ENCODE peak calls at places on chromosome 1, in four cellular contexts. One of them, this sample, is unnamed.
A peak's percentile ranks its signal among the peaks of the same experiment; 100 is the strongest.

GRCh38 chr1:180358649-180359048 is 128.6 kb downstream of the LHX4 start:
- DNase-seq in GM10248: no peak
- DNase-seq in AG10803: peak; percentile 2
- DNase-seq in B cell: no peak
- DNase-seq in this sample: peak; percentile 51

GRCh38 chr1:211474426-211474825 is 17.5 kb downstream of the RD3 start:
- DNase-seq in GM10248: no peak
- DNase-seq in AG10803: no peak
- DNase-seq in B cell: no peak
- DNase-seq in this sample: peak; percentile 7

GRCh38 chr1:118588566-118588965 is 399.6 kb downstream of the TBX15 start:
- DNase-seq in GM10248: no peak
- DNase-seq in AG10803: no peak
- DNase-seq in B cell: no peak
- DNase-seq in this sample: no peak

GRCh38 chr1:17891205-17892110 is 136.3 kb downstream of the ACTL8 start:
- DNase-seq in GM10248: no peak
- DNase-seq in AG10803: no peak
- DNase-seq in B cell: no peak
- DNase-seq in this sample: no peak

GRCh38 chr1:34904236-34905097 is 25.0 kb downstream of the DLGAP3 start:
- DNase-seq in GM10248: no peak
- DNase-seq in AG10803: no peak
- DNase-seq in B cell: no peak
- DNase-seq in this sample: no peak

GRCh38 chr1:154386643-154387352 is 18.3 kb upstream of the IL6R start:
- DNase-seq in GM10248: no peak
- DNase-seq in AG10803: peak; percentile 13
- DNase-seq in B cell: no peak
- DNase-seq in this sample: no peak

GRCh38 chr1:167199656-167200055 is 21.0 kb upstream of the POU2F1 start:
- DNase-seq in GM10248: no peak
- DNase-seq in AG10803: no peak
- DNase-seq in B cell: no peak
- DNase-seq in this sample: no peak

GRCh38 chr1:208167229-208167869 is 76.8 kb downstream of the PLXNA2 start:
- DNase-seq in GM10248: no peak
- DNase-seq in AG10803: no peak
- DNase-seq in B cell: no peak
- DNase-seq in this sample: no peak

GRCh38 chr1:211613108-211613947 is 34.4 kb upstream of the SLC30A1 start:
- DNase-seq in GM10248: no peak
- DNase-seq in AG10803: peak; percentile 98
- DNase-seq in B cell: no peak
- DNase-seq in this sample: peak; percentile 96

GRCh38 chr1:245091818-245092637 is 62.8 kb upstream of the KIF26B start:
- DNase-seq in GM10248: no peak
- DNase-seq in AG10803: peak; percentile 95
- DNase-seq in B cell: no peak
- DNase-seq in this sample: peak; percentile 97

GRCh38 chr1:197127513-197127912 is 19.0 kb downstream of the ASPM start:
- DNase-seq in GM10248: no peak
- DNase-seq in AG10803: peak; percentile 87
- DNase-seq in B cell: no peak
- DNase-seq in this sample: peak; percentile 80

GRCh38 chr1:244173240-244173639 is 122.2 kb downstream of the ZBTB18 start:
- DNase-seq in GM10248: no peak
- DNase-seq in AG10803: no peak
- DNase-seq in B cell: no peak
- DNase-seq in this sample: no peak

GRCh38 chr1:61388586-61388985 is 306.2 kb downstream of the NFIA start:
- DNase-seq in GM10248: no peak
- DNase-seq in AG10803: peak; percentile 39
- DNase-seq in B cell: no peak
- DNase-seq in this sample: peak; percentile 83

GRCh38 chr1:110544753-110545152 is 25.8 kb upstream of the KCNA10 start:
- DNase-seq in GM10248: no peak
- DNase-seq in AG10803: no peak
- DNase-seq in B cell: no peak
- DNase-seq in this sample: no peak

GRCh38 chr1:209516771-209517471 is 66.6 kb upstream of the CAMK1G start:
- DNase-seq in GM10248: no peak
- DNase-seq in AG10803: no peak
- DNase-seq in B cell: no peak
- DNase-seq in this sample: no peak

GRCh38 chr1:202590975-202591411 is 119.3 kb downstream of the SYT2 start:
- DNase-seq in GM10248: no peak
- DNase-seq in AG10803: no peak
- DNase-seq in B cell: no peak
- DNase-seq in this sample: no peak

GRCh38 chr1:208475951-208476824 is 232.0 kb upstream of the PLXNA2 start:
- DNase-seq in GM10248: no peak
- DNase-seq in AG10803: peak; percentile 20
- DNase-seq in B cell: no peak
- DNase-seq in this sample: no peak

GRCh38 chr1:94901841-94902240 is 25.1 kb downstream of the CNN3 start:
- DNase-seq in GM10248: no peak
- DNase-seq in AG10803: peak; percentile 12
- DNase-seq in B cell: no peak
- DNase-seq in this sample: no peak

GRCh38 chr1:21868941-21869454 is 56.9 kb downstream of the LDLRAD2 start:
- DNase-seq in GM10248: no peak
- DNase-seq in AG10803: no peak
- DNase-seq in B cell: no peak
- DNase-seq in this sample: no peak

GRCh38 chr1:229874609-229875008 is 192.4 kb upstream of the GALNT2 start:
- DNase-seq in GM10248: no peak
- DNase-seq in AG10803: no peak
- DNase-seq in B cell: no peak
- DNase-seq in this sample: no peak

GRCh38 chr1:35573198-35573775 is at the start of gene TFAP2E:
- DNase-seq in GM10248: no peak
- DNase-seq in AG10803: no peak
- DNase-seq in B cell: peak; percentile 56
- DNase-seq in this sample: peak; percentile 27

GRCh38 chr1:117339866-117340357 is 27.3 kb upstream of the MAN1A2 start:
- DNase-seq in GM10248: no peak
- DNase-seq in AG10803: peak; percentile 26
- DNase-seq in B cell: no peak
- DNase-seq in this sample: peak; percentile 70

GRCh38 chr1:161399257-161399998 is 31.8 kb upstream of the CFAP126 start:
- DNase-seq in GM10248: peak; percentile 85
- DNase-seq in AG10803: peak; percentile 92
- DNase-seq in B cell: peak; percentile 86
- DNase-seq in this sample: peak; percentile 92

GRCh38 chr1:72845981-72846380 is 563.6 kb upstream of the NEGR1 start:
- DNase-seq in GM10248: no peak
- DNase-seq in AG10803: no peak
- DNase-seq in B cell: no peak
- DNase-seq in this sample: no peak

GRCh38 chr1:205226868-205227583 is 720 bp upstream of the TMCC2 start:
- DNase-seq in GM10248: no peak
- DNase-seq in AG10803: peak; percentile 44
- DNase-seq in B cell: peak; percentile 9
- DNase-seq in this sample: peak; percentile 52

GRCh38 chr1:244391761-244392160 is 59.9 kb downstream of the ADSS2 start:
- DNase-seq in GM10248: no peak
- DNase-seq in AG10803: peak; percentile 11
- DNase-seq in B cell: no peak
- DNase-seq in this sample: no peak

GRCh38 chr1:221912230-221912629 is 170.3 kb upstream of the DUSP10 start:
- DNase-seq in GM10248: no peak
- DNase-seq in AG10803: no peak
- DNase-seq in B cell: no peak
- DNase-seq in this sample: no peak

GRCh38 chr1:243716901-243717300 is 133.1 kb downstream of the AKT3 start:
- DNase-seq in GM10248: no peak
- DNase-seq in AG10803: no peak
- DNase-seq in B cell: no peak
- DNase-seq in this sample: no peak

GRCh38 chr1:154420172-154420571 is 15.0 kb downstream of the IL6R start:
- DNase-seq in GM10248: peak; percentile 64
- DNase-seq in AG10803: peak; percentile 88
- DNase-seq in B cell: no peak
- DNase-seq in this sample: peak; percentile 97

GRCh38 chr1:31768939-31769704 is 5.0 kb upstream of the ADGRB2 start:
- DNase-seq in GM10248: no peak
- DNase-seq in AG10803: no peak
- DNase-seq in B cell: peak; percentile 56
- DNase-seq in this sample: no peak

GRCh38 chr1:241532173-241532553 is at the start of gene KMO:
- DNase-seq in GM10248: no peak
- DNase-seq in AG10803: no peak
- DNase-seq in B cell: no peak
- DNase-seq in this sample: peak; percentile 17

GRCh38 chr1:1125945-1126344 is 10.1 kb upstream of the C1orf159 start:
- DNase-seq in GM10248: no peak
- DNase-seq in AG10803: no peak
- DNase-seq in B cell: no peak
- DNase-seq in this sample: no peak

GRCh38 chr1:110390096-110390495 is 730 bp downstream of the SLC16A4 start:
- DNase-seq in GM10248: no peak
- DNase-seq in AG10803: peak; percentile 76
- DNase-seq in B cell: no peak
- DNase-seq in this sample: peak; percentile 59

GRCh38 chr1:85465099-85465790 is at the start of gene DDAH1:
- DNase-seq in GM10248: peak; percentile 33
- DNase-seq in AG10803: peak; percentile 65
- DNase-seq in B cell: peak; percentile 60
- DNase-seq in this sample: peak; percentile 68

GRCh38 chr1:85623061-85623471 is 42.5 kb downstream of the CCN1 start:
- DNase-seq in GM10248: no peak
- DNase-seq in AG10803: peak; percentile 77
- DNase-seq in B cell: no peak
- DNase-seq in this sample: peak; percentile 70

GRCh38 chr1:231636157-231636556 is 9.6 kb downstream of the DISC1 start:
- DNase-seq in GM10248: no peak
- DNase-seq in AG10803: peak; percentile 57
- DNase-seq in B cell: no peak
- DNase-seq in this sample: peak; percentile 44

GRCh38 chr1:7145947-7146346 is 360.7 kb downstream of the CAMTA1 start:
- DNase-seq in GM10248: no peak
- DNase-seq in AG10803: no peak
- DNase-seq in B cell: no peak
- DNase-seq in this sample: no peak

GRCh38 chr1:9289724-9290493 is 2.8 kb upstream of the SPSB1 start:
- DNase-seq in GM10248: no peak
- DNase-seq in AG10803: peak; percentile 93
- DNase-seq in B cell: no peak
- DNase-seq in this sample: peak; percentile 95

DNA sequence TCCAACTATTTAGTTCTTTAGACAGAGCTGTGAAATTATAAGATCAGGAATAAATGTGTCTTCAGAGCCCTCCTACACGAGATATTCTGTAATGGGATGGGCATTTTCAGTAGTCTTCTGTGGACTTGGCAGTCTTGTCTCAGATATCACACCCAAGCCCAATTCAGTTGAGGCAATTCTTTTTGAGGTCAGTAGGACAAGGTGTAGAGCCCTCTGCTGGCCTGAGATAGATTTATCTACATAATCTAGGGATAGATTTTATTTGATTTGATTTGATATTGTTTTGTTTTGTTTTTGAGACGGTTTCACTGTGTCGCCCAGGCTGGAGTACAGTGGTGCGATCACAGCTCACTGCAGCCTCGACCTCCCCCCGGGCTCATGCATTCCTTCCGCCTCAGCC is 77.5 kb downstream of the FMN2 start:
- DNase-seq in GM10248: no peak
- DNase-seq in AG10803: peak; percentile 57
- DNase-seq in B cell: no peak
- DNase-seq in this sample: peak; percentile 6
- TF ChIP-seq CTCF in GM10248: no peak
- TF ChIP-seq CTCF in AG10803: peak; percentile 51
- TF ChIP-seq CTCF in B cell: no peak
- TF ChIP-seq CTCF in this sample: no peak

GRCh38 chr1:54768093-54768492 is 3.8 kb upstream of the PARS2 start:
- DNase-seq in GM10248: no peak
- DNase-seq in AG10803: no peak
- DNase-seq in B cell: no peak
- DNase-seq in this sample: peak; percentile 12
- TF ChIP-seq CTCF in GM10248: no peak
- TF ChIP-seq CTCF in AG10803: no peak
- TF ChIP-seq CTCF in B cell: no peak
- TF ChIP-seq CTCF in this sample: no peak

GRCh38 chr1:65059930-65060538 is 88.0 kb upstream of the AK4 start:
- DNase-seq in GM10248: no peak
- DNase-seq in AG10803: peak; percentile 59
- DNase-seq in B cell: no peak
- DNase-seq in this sample: peak; percentile 69

GRCh38 chr1:65066379-65066765 is 81.6 kb upstream of the AK4 start:
- DNase-seq in GM10248: no peak
- DNase-seq in AG10803: no peak
- DNase-seq in B cell: no peak
- DNase-seq in this sample: no peak

GRCh38 chr1:65065535-65066378 is 82.2 kb upstream of the AK4 start:
- DNase-seq in GM10248: no peak
- DNase-seq in AG10803: no peak
- DNase-seq in B cell: no peak
- DNase-seq in this sample: no peak

GRCh38 chr1:65062339-65062738 is 85.7 kb upstream of the AK4 start:
- DNase-seq in GM10248: no peak
- DNase-seq in AG10803: no peak
- DNase-seq in B cell: no peak
- DNase-seq in this sample: no peak

DNA sequence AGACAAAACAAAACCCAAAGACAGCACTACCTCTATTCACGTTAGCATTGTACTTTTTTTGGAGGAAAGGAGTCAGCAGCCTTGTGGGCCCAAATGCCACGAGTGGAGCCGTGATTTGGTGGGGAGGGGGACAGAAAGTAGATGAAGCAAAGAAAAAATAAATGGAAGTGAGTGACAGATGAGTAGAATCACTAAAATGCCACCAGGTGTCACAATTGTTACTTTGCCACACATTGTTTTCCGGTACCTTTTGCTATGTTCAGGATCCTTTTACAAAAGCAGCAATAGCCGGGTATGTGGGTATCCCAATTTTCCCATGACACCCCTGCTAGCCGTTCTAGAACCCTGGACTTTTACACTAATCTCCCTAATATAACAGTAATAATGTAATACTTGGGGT is 85.0 kb upstream of the AK4 start:
- DNase-seq in GM10248: no peak
- DNase-seq in AG10803: no peak
- DNase-seq in B cell: no peak
- DNase-seq in this sample: no peak
- TF ChIP-seq CTCF in GM10248: peak; percentile 38
- TF ChIP-seq CTCF in AG10803: no peak
- TF ChIP-seq CTCF in B cell: peak; percentile 31
- TF ChIP-seq CTCF in this sample: no peak

GRCh38 chr1:26094677-26095383 is 16.8 kb upstream of the PDIK1L start:
- DNase-seq in GM10248: no peak
- DNase-seq in AG10803: peak; percentile 17
- DNase-seq in B cell: no peak
- DNase-seq in this sample: peak; percentile 48
- TF ChIP-seq CTCF in GM10248: no peak
- TF ChIP-seq CTCF in AG10803: peak; percentile 14
- TF ChIP-seq CTCF in B cell: no peak
- TF ChIP-seq CTCF in this sample: peak; percentile 22

GRCh38 chr1:3187415-3188149 is 118.6 kb downstream of the PRDM16 start:
- DNase-seq in GM10248: no peak
- DNase-seq in AG10803: no peak
- DNase-seq in B cell: no peak
- DNase-seq in this sample: no peak
- TF ChIP-seq CTCF in GM10248: no peak
- TF ChIP-seq CTCF in AG10803: no peak
- TF ChIP-seq CTCF in B cell: no peak
- TF ChIP-seq CTCF in this sample: no peak

This sample was measured in fibroblast of pulmonary artery.